ENCODE peak calls at places on chromosome 3, in eight cellular contexts. One of them, this sample, is unnamed.

GRCh38 chr3:193848547-193848946 is 255.5 kb downstream of the OPA1 start:
- DNase-seq in psoas muscle: no peak
- DNase-seq in cardiac fibroblast: no peak
- DNase-seq in Panc1: no peak
- DNase-seq in HFFc6: no peak
- DNase-seq in activated B cell treated with CpG ODN at 0.5 μM for 24 hours: no peak
- DNase-seq in Caco-2: no peak
- DNase-seq in tibial nerve: no peak
- DNase-seq in this sample: no peak

GRCh38 chr3:46710229-46710628 is 7.4 kb downstream of the PRSS50 start:
- DNase-seq in cardiac fibroblast: no peak
- DNase-seq in activated B cell treated with CpG ODN at 0.5 μM for 24 hours: no peak
- DNase-seq in tibial nerve: no peak
- DNase-seq in psoas muscle: no peak
- DNase-seq in Panc1: no peak
- DNase-seq in Caco-2: no peak
- DNase-seq in HFFc6: no peak
- DNase-seq in this sample: no peak

GRCh38 chr3:100993309-100993708 is at the start of gene ABI3BP:
- DNase-seq in psoas muscle: peak; percentile 80
- DNase-seq in cardiac fibroblast: peak; percentile 89
- DNase-seq in Panc1: no peak
- DNase-seq in Caco-2: no peak
- DNase-seq in tibial nerve: peak; percentile 56
- DNase-seq in HFFc6: peak; percentile 79
- DNase-seq in activated B cell treated with CpG ODN at 0.5 μM for 24 hours: no peak
- DNase-seq in this sample: peak; percentile 34

GRCh38 chr3:132730891-132731580 is 8.8 kb upstream of the NPHP3 start:
- DNase-seq in psoas muscle: no peak
- DNase-seq in tibial nerve: no peak
- DNase-seq in HFFc6: peak; percentile 40
- DNase-seq in cardiac fibroblast: peak; percentile 69
- DNase-seq in activated B cell treated with CpG ODN at 0.5 μM for 24 hours: no peak
- DNase-seq in Caco-2: peak; percentile 47
- DNase-seq in Panc1: no peak
- DNase-seq in this sample: no peak

GRCh38 chr3:170309044-170309443 is 48.5 kb upstream of the SKIL start:
- DNase-seq in activated B cell treated with CpG ODN at 0.5 μM for 24 hours: no peak
- DNase-seq in cardiac fibroblast: no peak
- DNase-seq in Panc1: no peak
- DNase-seq in tibial nerve: no peak
- DNase-seq in Caco-2: no peak
- DNase-seq in HFFc6: no peak
- DNase-seq in psoas muscle: no peak
- DNase-seq in this sample: no peak

GRCh38 chr3:182671942-182672341 is 121.4 kb upstream of the ATP11B start:
- DNase-seq in psoas muscle: no peak
- DNase-seq in Caco-2: no peak
- DNase-seq in cardiac fibroblast: peak; percentile 20
- DNase-seq in HFFc6: peak; percentile 13
- DNase-seq in tibial nerve: no peak
- DNase-seq in activated B cell treated with CpG ODN at 0.5 μM for 24 hours: no peak
- DNase-seq in Panc1: no peak
- DNase-seq in this sample: no peak

GRCh38 chr3:80771085-80771484 is 990.4 kb downstream of the GBE1 start:
- DNase-seq in Caco-2: no peak
- DNase-seq in Panc1: no peak
- DNase-seq in HFFc6: no peak
- DNase-seq in psoas muscle: no peak
- DNase-seq in cardiac fibroblast: peak; percentile 61
- DNase-seq in activated B cell treated with CpG ODN at 0.5 μM for 24 hours: no peak
- DNase-seq in tibial nerve: no peak
- DNase-seq in this sample: no peak

GRCh38 chr3:71987828-71988227 is 202.9 kb upstream of the PROK2 start:
- DNase-seq in HFFc6: no peak
- DNase-seq in tibial nerve: no peak
- DNase-seq in Caco-2: no peak
- DNase-seq in psoas muscle: no peak
- DNase-seq in cardiac fibroblast: no peak
- DNase-seq in Panc1: no peak
- DNase-seq in activated B cell treated with CpG ODN at 0.5 μM for 24 hours: no peak
- DNase-seq in this sample: no peak

DNA sequence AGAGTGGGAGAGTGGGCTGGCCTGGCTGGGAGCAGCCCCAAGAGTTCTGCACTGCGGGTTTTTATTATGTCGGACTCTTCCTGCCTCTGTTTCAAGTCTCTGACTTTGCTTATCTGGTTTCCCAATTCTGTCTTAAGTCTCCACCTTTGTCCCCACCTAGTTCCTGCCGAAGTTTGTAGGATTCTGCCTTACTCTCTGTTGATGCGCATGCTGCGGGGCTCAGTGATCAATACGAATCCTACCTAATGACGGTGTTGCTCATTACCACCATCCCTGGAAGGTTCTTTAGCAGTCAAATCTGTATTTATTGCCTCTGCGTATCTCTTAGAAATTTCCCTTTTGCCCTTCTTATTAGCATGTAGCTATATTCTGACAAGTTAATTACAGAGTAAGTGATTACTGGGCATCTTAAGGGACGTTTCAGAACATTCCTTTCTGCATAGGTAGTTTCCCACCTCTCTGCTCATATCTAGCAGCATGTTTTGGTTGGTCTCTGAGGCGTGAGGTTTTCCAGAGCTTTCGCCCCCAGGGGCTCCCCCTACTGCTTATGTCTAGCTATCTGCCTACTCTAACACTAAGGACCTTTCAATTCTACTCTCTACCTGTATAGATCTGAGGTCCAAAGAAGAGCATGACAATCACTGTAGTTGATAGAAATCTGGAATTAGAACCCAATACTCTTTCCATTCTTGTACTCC is 236.0 kb upstream of the EIF1B start:
- DNase-seq in HFFc6: no peak
- DNase-seq in cardiac fibroblast: no peak
- DNase-seq in Caco-2: peak; percentile 38
- DNase-seq in activated B cell treated with CpG ODN at 0.5 μM for 24 hours: no peak
- DNase-seq in tibial nerve: no peak
- DNase-seq in Panc1: no peak
- DNase-seq in psoas muscle: no peak
- DNase-seq in this sample: peak; percentile 19
- TF ChIP-seq CTCF in HFFc6: peak; percentile 40
- TF ChIP-seq CTCF in cardiac fibroblast: peak; percentile 19
- TF ChIP-seq CTCF in Caco-2: peak; percentile 64
- TF ChIP-seq CTCF in activated B cell treated with CpG ODN at 0.5 μM for 24 hours: no peak
- TF ChIP-seq CTCF in tibial nerve: no peak
- TF ChIP-seq CTCF in Panc1: peak; percentile 25
- TF ChIP-seq CTCF in psoas muscle: no peak
- TF ChIP-seq CTCF in this sample: peak; percentile 21

GRCh38 chr3:134680796-134681526 is 30.1 kb upstream of the KY start:
- DNase-seq in activated B cell treated with CpG ODN at 0.5 μM for 24 hours: no peak
- DNase-seq in psoas muscle: peak; percentile 59
- DNase-seq in tibial nerve: no peak
- DNase-seq in Caco-2: no peak
- DNase-seq in Panc1: no peak
- DNase-seq in cardiac fibroblast: no peak
- DNase-seq in HFFc6: no peak
- DNase-seq in this sample: no peak

GRCh38 chr3:134681527-134681910 is 30.7 kb upstream of the KY start:
- DNase-seq in HFFc6: no peak
- DNase-seq in tibial nerve: no peak
- DNase-seq in Panc1: no peak
- DNase-seq in activated B cell treated with CpG ODN at 0.5 μM for 24 hours: no peak
- DNase-seq in Caco-2: no peak
- DNase-seq in cardiac fibroblast: no peak
- DNase-seq in psoas muscle: no peak
- DNase-seq in this sample: no peak

GRCh38 chr3:134675726-134676252 is 25.0 kb upstream of the KY start:
- DNase-seq in HFFc6: peak; percentile 58
- DNase-seq in Panc1: no peak
- DNase-seq in cardiac fibroblast: no peak
- DNase-seq in Caco-2: no peak
- DNase-seq in activated B cell treated with CpG ODN at 0.5 μM for 24 hours: no peak
- DNase-seq in psoas muscle: no peak
- DNase-seq in tibial nerve: no peak
- DNase-seq in this sample: no peak

GRCh38 chr3:134677987-134678308 is 27.1 kb upstream of the KY start:
- DNase-seq in psoas muscle: no peak
- DNase-seq in HFFc6: no peak
- DNase-seq in tibial nerve: no peak
- DNase-seq in Panc1: no peak
- DNase-seq in cardiac fibroblast: no peak
- DNase-seq in Caco-2: no peak
- DNase-seq in activated B cell treated with CpG ODN at 0.5 μM for 24 hours: no peak
- DNase-seq in this sample: no peak

DNA sequence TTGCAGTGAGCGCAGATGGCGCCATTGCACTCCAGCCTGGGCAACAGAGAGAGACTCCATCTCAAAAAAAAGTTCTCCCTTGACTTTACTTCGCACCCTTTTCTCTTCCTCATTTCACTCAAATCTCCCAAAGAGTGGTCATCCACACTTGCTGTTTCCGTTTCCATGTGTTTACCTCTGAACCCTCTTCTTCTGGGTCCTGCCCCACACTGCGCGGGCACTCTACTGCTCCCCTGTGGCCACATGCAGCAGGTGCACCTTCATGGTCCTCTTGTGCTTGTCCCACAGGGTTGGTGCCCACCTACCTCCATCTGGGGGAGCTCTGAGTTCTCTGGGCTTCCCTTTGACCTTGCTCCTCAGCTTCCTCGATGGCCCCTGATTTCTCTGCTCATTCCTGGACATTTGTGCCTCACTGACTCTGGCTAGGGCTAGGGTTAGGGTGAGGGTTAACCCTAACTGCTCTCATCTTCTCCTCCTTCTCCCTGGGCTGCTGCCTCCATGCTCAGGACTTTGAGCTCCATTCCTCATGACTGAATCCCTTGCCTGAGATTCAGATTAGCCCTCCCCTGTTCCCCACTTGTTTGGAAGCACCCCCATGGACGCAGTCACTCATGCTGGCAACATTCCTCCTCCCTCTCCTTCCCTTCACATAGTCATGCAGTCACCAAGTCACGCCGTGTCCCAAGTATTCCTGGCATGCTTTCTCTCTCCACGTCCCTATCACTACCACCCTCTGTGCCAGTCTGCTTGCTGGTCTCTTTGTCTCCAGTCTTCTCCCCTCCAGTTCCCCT is 26.6 kb upstream of the KY start:
- DNase-seq in HFFc6: no peak
- DNase-seq in Panc1: no peak
- DNase-seq in tibial nerve: no peak
- DNase-seq in activated B cell treated with CpG ODN at 0.5 μM for 24 hours: no peak
- DNase-seq in psoas muscle: peak; percentile 64
- DNase-seq in Caco-2: peak; percentile 28
- DNase-seq in cardiac fibroblast: peak; percentile 11
- DNase-seq in this sample: peak; percentile 38
- TF ChIP-seq CTCF in HFFc6: peak; percentile 64
- TF ChIP-seq CTCF in Panc1: peak; percentile 75
- TF ChIP-seq CTCF in tibial nerve: peak; percentile 19
- TF ChIP-seq CTCF in activated B cell treated with CpG ODN at 0.5 μM for 24 hours: no peak
- TF ChIP-seq CTCF in psoas muscle: peak; percentile 49
- TF ChIP-seq CTCF in Caco-2: peak; percentile 27
- TF ChIP-seq CTCF in cardiac fibroblast: peak; percentile 72
- TF ChIP-seq CTCF in this sample: peak; percentile 56

DNA sequence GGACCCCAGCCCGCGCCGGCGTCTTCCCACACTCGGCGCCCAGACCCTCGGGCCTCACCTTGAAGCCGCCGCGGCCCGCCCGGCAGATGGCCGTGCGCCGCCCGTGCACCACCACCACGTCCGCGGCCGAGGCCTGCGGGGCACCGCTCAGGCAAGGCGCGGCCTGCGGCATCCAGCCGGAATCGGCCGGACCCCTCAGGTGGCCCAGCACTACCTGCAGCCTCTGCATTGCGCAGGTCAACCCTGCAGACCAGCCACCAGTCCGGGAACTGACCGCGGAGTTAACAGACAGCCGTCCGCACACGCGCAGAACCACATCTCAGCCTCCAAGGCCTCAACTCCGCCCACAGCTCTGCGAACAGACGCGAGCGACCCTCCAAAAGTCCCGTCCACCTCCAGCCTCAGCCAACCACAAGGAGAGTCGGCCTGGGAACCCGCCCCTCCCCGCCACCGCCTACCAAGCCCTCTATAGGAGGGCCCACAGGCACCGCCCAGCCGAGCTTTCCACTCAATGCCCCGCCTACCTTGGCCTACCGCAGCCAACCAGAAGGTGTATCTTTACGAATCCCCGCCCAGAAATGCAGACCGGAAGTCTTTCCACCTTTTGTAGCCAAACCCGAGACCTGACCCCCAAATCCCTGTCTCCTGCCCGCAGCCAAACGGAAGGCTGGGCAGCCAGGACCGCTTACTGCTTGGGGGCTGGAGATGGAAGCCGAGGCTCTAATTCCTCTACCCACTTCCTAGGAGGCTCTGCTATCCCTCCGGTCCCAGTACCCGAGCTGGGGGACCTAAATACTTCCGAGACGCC is at the start of gene ACAA1:
- DNase-seq in psoas muscle: peak; percentile 100
- DNase-seq in Caco-2: peak; percentile 99
- DNase-seq in HFFc6: peak; percentile 99
- DNase-seq in activated B cell treated with CpG ODN at 0.5 μM for 24 hours: peak; percentile 90
- DNase-seq in cardiac fibroblast: peak; percentile 99
- DNase-seq in tibial nerve: peak; percentile 99
- DNase-seq in Panc1: peak; percentile 91
- DNase-seq in this sample: peak; percentile 99
- TF ChIP-seq CTCF in psoas muscle: no peak
- TF ChIP-seq CTCF in Caco-2: no peak
- TF ChIP-seq CTCF in HFFc6: no peak
- TF ChIP-seq CTCF in activated B cell treated with CpG ODN at 0.5 μM for 24 hours: no peak
- TF ChIP-seq CTCF in cardiac fibroblast: no peak
- TF ChIP-seq CTCF in tibial nerve: peak; percentile 49
- TF ChIP-seq CTCF in Panc1: no peak
- TF ChIP-seq CTCF in this sample: no peak

DNA sequence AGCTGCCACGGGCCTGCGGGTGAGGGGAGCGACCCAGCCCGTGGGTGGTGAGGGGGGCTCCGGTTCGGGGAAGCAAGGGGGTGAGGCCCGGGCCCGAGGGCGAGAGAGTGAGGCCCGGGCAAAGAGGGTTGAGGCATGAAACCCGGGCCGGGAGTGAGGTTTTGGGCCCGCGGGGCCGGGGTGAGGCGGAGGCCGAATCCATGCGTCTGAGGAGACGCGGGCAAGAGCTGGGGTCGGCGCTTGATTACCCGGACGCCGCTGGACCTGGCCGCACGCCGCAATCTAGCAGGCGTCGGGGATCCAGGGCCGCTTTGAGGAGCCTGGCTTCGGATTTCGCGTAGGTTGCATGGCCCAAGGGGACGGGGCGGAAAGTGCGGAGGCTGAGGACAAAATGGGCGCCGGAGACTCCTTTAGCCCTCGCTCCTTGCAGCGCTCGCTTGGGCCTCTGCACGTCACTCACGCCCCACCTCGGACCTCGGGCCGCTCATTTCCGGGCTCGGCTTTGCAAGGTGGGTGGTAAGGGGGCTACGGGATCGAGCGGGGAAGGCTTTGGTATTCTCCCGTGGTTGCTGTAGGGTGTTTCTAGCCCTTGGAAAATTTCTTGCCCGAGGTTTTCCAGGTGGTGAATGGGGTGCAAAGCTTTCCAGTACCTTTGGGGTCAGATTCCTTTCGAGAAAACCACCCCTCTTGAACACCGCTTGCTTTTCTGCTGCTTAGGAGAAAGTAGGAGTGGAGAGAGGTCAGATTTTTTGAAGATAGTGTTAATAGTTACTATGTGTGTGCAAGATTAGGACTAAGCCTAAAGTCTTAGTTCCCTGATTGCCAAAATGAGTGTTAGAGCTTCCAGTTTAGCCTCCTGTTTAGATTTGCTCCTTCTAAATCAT is 827 bp downstream of the SLC25A36 start:
- DNase-seq in activated B cell treated with CpG ODN at 0.5 μM for 24 hours: peak; percentile 41
- DNase-seq in cardiac fibroblast: peak; percentile 66
- DNase-seq in tibial nerve: peak; percentile 17
- DNase-seq in psoas muscle: peak; percentile 73
- DNase-seq in HFFc6: peak; percentile 16
- DNase-seq in Panc1: no peak
- DNase-seq in Caco-2: peak; percentile 74
- DNase-seq in this sample: peak; percentile 78
- TF ChIP-seq CTCF in activated B cell treated with CpG ODN at 0.5 μM for 24 hours: no peak
- TF ChIP-seq CTCF in cardiac fibroblast: no peak
- TF ChIP-seq CTCF in tibial nerve: peak; percentile 16
- TF ChIP-seq CTCF in psoas muscle: no peak
- TF ChIP-seq CTCF in HFFc6: no peak
- TF ChIP-seq CTCF in Panc1: no peak
- TF ChIP-seq CTCF in Caco-2: no peak
- TF ChIP-seq CTCF in this sample: no peak